ENCODE peak calls at places on chromosomes 12 and 14, in ten cellular contexts. X, W, P, M, S, O, K, E, U and T are unnamed samples.

GRCh38 chr14:56135001-56135400 is 16.8 kb downstream of the PELI2 start:
- DNase-seq in M (no peak), W (no peak), X (no peak), O (no peak), K (no peak), U (no peak), E (no peak), S (no peak), P (no peak), T (no peak)

GRCh38 chr12:41277019-41277770 is 89.1 kb downstream of the PDZRN4 start:
- DNase-seq in P (no peak), U (peak), W (no peak), X (no peak), E (no peak), O (peak), S (peak), K (peak), M (no peak), T (no peak)

GRCh38 chr14:81272322-81272721 is 51.6 kb upstream of the GTF2A1 start:
- DNase-seq in W (no peak), X (no peak), E (no peak), O (no peak), S (no peak), M (no peak), P (no peak), U (no peak), K (no peak), T (no peak)

GRCh38 chr12:79690156-79690605 is 583 bp downstream of the PAWR start:
- DNase-seq in P (no peak), S (peak), U (no peak), O (peak), W (no peak), M (no peak), X (no peak), K (no peak), E (no peak), T (no peak)

GRCh38 chr14:74825008-74825407 is 50.9 kb downstream of the PROX2 start:
- DNase-seq in U (no peak), E (no peak), M (no peak), P (no peak), X (no peak), S (no peak), O (peak), W (no peak), K (no peak), T (no peak)

GRCh38 chr14:90781344-90781761 is 34.9 kb downstream of the TTC7B start:
- DNase-seq in S (no peak), P (no peak), K (no peak), E (no peak), U (no peak), M (no peak), W (no peak), O (peak), X (no peak), T (no peak)

GRCh38 chr12:120365675-120366340 is 3.2 kb downstream of the MSI1 start:
- DNase-seq in E (no peak), M (no peak), P (no peak), O (no peak), W (no peak), K (no peak), S (no peak), X (no peak), U (no peak), T (no peak)

GRCh38 chr12:52582971-52583456 is 9.4 kb upstream of the KRT74 start:
- DNase-seq in P (peak), M (peak), E (peak), U (peak), S (peak), O (peak), X (peak), K (peak), W (peak), T (peak)

GRCh38 chr14:93941293-93941910 is 14.3 kb downstream of the FAM181A start:
- DNase-seq in E (no peak), K (no peak), O (peak), S (peak), X (no peak), U (no peak), P (no peak), W (no peak), M (no peak), T (no peak)

GRCh38 chr14:104504172-104504735 is 75.3 kb upstream of the C14orf180 start:
- DNase-seq in S (no peak), K (no peak), P (no peak), E (no peak), M (no peak), U (no peak), W (peak), O (no peak), X (no peak), T (no peak)

GRCh38 chr14:88559852-88560251 is 3.0 kb upstream of the ZC3H14 start:
- DNase-seq in U (no peak), P (no peak), E (no peak), M (no peak), K (no peak), W (no peak), X (no peak), S (peak), O (peak), T (no peak)

GRCh38 chr12:46874642-46875041 is 48.8 kb upstream of the SLC38A4 start:
- DNase-seq in O (peak), W (no peak), K (no peak), U (no peak), X (no peak), E (no peak), M (no peak), P (no peak), S (no peak), T (no peak)